ENCODE peak calls at places on chromosomes 12 and 14, in six cellular contexts. J is left ventricle myocardium inferior; Y is gastrocnemius medialis; O is activated CD8-positive, alpha-beta T cell treated with anti-CD3 and anti-CD28 coated beads for 36 hours; H is B cell; S is fibroblast of pulmonary artery. G is an unnamed sample.

GRCh38 chr12:98594050-98594853 is 766 bp downstream of the SLC25A3 start:
- DNase-seq in J (peak; percentile 41), Y (peak; percentile 23), O (no peak), H (no peak), S (no peak), G (no peak)

GRCh38 chr12:117125275-117125613 is 26.0 kb upstream of the TESC start:
- DNase-seq in J (no peak), Y (no peak), O (no peak), H (no peak), S (no peak), G (no peak)

GRCh38 chr12:71958056-71958455 is 19.4 kb downstream of the TPH2 start:
- DNase-seq in J (no peak), Y (no peak), O (no peak), H (no peak), S (peak; percentile 1), G (no peak)

GRCh38 chr14:63174760-63175191 is 29.5 kb upstream of the RHOJ start:
- DNase-seq in J (no peak), Y (no peak), O (no peak), H (no peak), S (peak; percentile 89), G (peak; percentile 20)

GRCh38 chr12:92628476-92628875 is 74.3 kb upstream of the PLEKHG7 start:
- DNase-seq in J (no peak), Y (no peak), O (no peak), H (no peak), S (no peak), G (no peak)

GRCh38 chr14:60665178-60665555 is 15.9 kb upstream of the SIX1 start:
- DNase-seq in J (no peak), Y (no peak), O (no peak), H (no peak), S (no peak), G (no peak)

GRCh38 chr12:93107514-93107942 is 178.4 kb upstream of the EEA1 start:
- DNase-seq in J (no peak), Y (no peak), O (no peak), H (no peak), S (no peak), G (no peak)

GRCh38 chr14:76564471-76565119 is 188.7 kb downstream of the ESRRB start:
- DNase-seq in J (no peak), Y (no peak), O (no peak), H (no peak), S (no peak), G (no peak)

GRCh38 chr12:6234906-6235305 is 34.7 kb downstream of the CD9 start:
- DNase-seq in J (no peak), Y (no peak), O (no peak), H (no peak), S (no peak), G (no peak)

GRCh38 chr12:69389836-69390235 is 30.3 kb downstream of the YEATS4 start:
- DNase-seq in J (no peak), Y (no peak), O (no peak), H (no peak), S (peak; percentile 93), G (no peak)

GRCh38 chr14:52328286-52328685 is 14.2 kb downstream of the PTGER2 start:
- DNase-seq in J (no peak), Y (no peak), O (no peak), H (no peak), S (peak; percentile 46), G (no peak)

GRCh38 chr12:29207120-29207519 is 58.0 kb downstream of the FAR2 start:
- DNase-seq in J (no peak), Y (no peak), O (no peak), H (no peak), S (peak; percentile 71), G (no peak)

GRCh38 chr12:10151621-10152020 is 20.3 kb downstream of the OLR1 start:
- DNase-seq in J (no peak), Y (no peak), O (no peak), H (no peak), S (no peak), G (no peak)

GRCh38 chr12:78562358-78563205 is 302.0 kb upstream of the SYT1 start:
- DNase-seq in J (no peak), Y (no peak), O (no peak), H (no peak), S (peak; percentile 58), G (no peak)

GRCh38 chr12:47237751-47238211 is 158.0 kb upstream of the AMIGO2 start:
- DNase-seq in J (no peak), Y (no peak), O (no peak), H (no peak), S (peak; percentile 48), G (no peak)

GRCh38 chr12:108239378-108239777 is 99.7 kb downstream of the CMKLR1 start:
- DNase-seq in J (no peak), Y (no peak), O (no peak), H (no peak), S (no peak), G (no peak)

GRCh38 chr12:45381351-45381750 is 165.5 kb downstream of the ANO6 start:
- DNase-seq in J (no peak), Y (no peak), O (no peak), H (no peak), S (no peak), G (no peak)

GRCh38 chr12:103785243-103786031 is 55.6 kb downstream of the NT5DC3 start:
- DNase-seq in J (no peak), Y (no peak), O (no peak), H (no peak), S (no peak), G (no peak)

GRCh38 chr14:88518592-88519512 is 36.0 kb downstream of the PTPN21 start:
- DNase-seq in J (no peak), Y (no peak), O (no peak), H (no peak), S (peak; percentile 54), G (no peak)

GRCh38 chr14:75350505-75351060 is 72.0 kb downstream of the FOS start:
- DNase-seq in J (no peak), Y (no peak), O (no peak), H (no peak), S (no peak), G (no peak)

GRCh38 chr12:38543151-38543550 is 226.6 kb downstream of the ALG10B start:
- DNase-seq in J (no peak), Y (no peak), O (no peak), H (no peak), S (no peak), G (no peak)

GRCh38 chr14:45267084-45267483 is 14.1 kb upstream of the MIS18BP1 start:
- DNase-seq in J (no peak), Y (no peak), O (no peak), H (no peak), S (no peak), G (no peak)

GRCh38 chr12:55930771-55931316 is at the start of gene DGKA:
- DNase-seq in J (peak; percentile 25), Y (no peak), O (peak; percentile 95), H (peak; percentile 43), S (peak; percentile 85), G (peak; percentile 67)

GRCh38 chr14:99266181-99267178 is 5.5 kb downstream of the BCL11B start:
- DNase-seq in J (peak; percentile 68), Y (peak; percentile 34), O (peak; percentile 93), H (peak; percentile 56), S (peak; percentile 73), G (peak; percentile 75)

GRCh38 chr12:93823616-93824410 is 146.6 kb downstream of the CRADD start:
- DNase-seq in J (no peak), Y (no peak), O (no peak), H (no peak), S (no peak), G (no peak)

GRCh38 chr14:77804592-77804991 is 4.7 kb downstream of the ADCK1 start:
- DNase-seq in J (no peak), Y (no peak), O (peak; percentile 58), H (no peak), S (peak; percentile 10), G (peak; percentile 40)
- TF ChIP-seq CTCF in J (peak; percentile 12), Y (no peak), O (peak; percentile 47), H (no peak), S (peak; percentile 25), G (peak; percentile 56)

GRCh38 chr14:97408503-97408902 is 611.3 kb downstream of the VRK1 start:
- DNase-seq in J (no peak), Y (no peak), O (no peak), H (no peak), S (no peak), G (no peak)

GRCh38 chr14:97412933-97413574 is 615.9 kb downstream of the VRK1 start:
- DNase-seq in J (no peak), Y (no peak), O (peak; percentile 17), H (no peak), S (no peak), G (no peak)

GRCh38 chr14:97411938-97412612 is 614.9 kb downstream of the VRK1 start:
- DNase-seq in J (no peak), Y (no peak), O (no peak), H (no peak), S (no peak), G (no peak)

GRCh38 chr14:97408937-97409860 is 612.0 kb downstream of the VRK1 start:
- DNase-seq in J (no peak), Y (no peak), O (peak; percentile 67), H (no peak), S (no peak), G (no peak)

GRCh38 chr14:97410667-97411286 is 613.6 kb downstream of the VRK1 start:
- DNase-seq in J (no peak), Y (no peak), O (no peak), H (no peak), S (no peak), G (no peak)
- TF ChIP-seq CTCF in J (no peak), Y (no peak), O (no peak), H (no peak), S (no peak), G (no peak)

DNA sequence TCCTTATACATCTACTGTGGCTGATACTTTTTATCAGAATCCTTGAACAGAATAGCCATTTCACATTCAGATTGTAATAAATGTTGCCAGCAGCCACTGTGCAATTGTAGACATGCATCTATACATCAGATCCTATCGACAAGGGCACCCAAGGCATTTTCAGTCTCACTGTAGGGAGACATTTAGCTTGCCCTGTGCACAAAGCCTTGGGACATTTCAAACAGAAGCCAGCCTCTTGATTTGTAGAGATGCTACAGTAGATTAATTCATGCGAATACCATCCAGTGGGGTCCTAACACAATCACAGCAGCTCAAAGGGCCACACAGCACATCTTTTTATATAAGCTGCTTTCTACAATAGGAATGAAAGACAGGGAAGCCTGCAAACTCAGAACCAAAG is 81.4 kb downstream of the SLC8A3 start:
- DNase-seq in J (no peak), Y (no peak), O (no peak), H (no peak), S (no peak), G (no peak)
- TF ChIP-seq CTCF in J (no peak), Y (no peak), O (no peak), H (no peak), S (no peak), G (no peak)

DNA sequence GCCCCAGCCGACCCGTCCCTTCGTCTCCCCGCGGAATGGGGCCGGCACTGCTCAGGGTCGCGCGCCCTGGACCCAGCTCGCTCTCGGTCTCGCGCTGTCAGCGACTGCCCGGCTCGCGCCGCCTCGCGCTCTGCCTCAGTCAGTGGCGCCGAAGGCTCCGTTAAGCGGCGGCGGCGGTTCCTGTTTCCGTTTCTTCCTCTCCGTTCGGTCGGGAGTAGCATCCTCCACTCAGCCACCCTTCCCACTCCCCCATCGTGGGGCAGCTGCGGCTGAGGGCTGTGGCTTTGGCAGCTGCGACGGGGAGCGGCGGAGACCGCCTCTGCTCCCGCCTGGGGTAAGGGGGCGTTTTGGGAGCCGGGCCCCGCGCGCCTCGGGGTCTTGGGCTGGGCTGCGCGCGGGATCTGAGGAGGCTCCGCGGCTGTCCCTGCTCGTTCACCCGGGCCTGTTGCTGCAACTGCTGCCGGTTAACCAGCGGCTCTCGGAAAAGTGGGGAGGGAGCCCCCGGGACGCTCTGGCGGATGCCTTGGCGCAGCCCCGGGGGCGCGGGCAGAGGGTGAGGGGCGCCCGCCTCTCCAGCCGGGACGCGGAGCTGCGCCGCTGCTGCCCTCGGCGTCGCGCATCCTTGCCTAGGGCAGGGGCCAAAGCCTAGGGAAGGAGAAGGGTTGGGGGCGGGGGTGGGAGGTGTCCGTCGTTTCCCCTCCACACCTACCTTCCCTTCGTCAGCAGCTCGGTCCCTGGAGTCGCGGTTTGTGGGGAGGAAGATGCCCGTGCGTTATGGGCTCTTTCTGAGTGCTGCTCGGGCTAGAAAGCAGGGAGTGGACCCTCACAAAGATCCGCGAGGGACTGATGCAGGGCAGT is 580 bp downstream of the FUT8 start:
- DNase-seq in J (peak; percentile 14), Y (no peak), O (peak; percentile 72), H (peak; percentile 70), S (peak; percentile 74), G (no peak)
- TF ChIP-seq CTCF in J (no peak), Y (no peak), O (no peak), H (no peak), S (no peak), G (peak; percentile 14)